ENCODE peak calls at places on chromosome X, in five cellular contexts. One of them, this sample, is unnamed. For H3K4me1, the result is how much of the 10 kb centered on the place peaks cover.

GRCh38 chrX:134671207-134671750 is 13.0 kb upstream of the PLAC1 start:
- DNase-seq in fibroblast of lung: peak
- DNase-seq in HepG2: no peak
- DNase-seq in K562: no peak
- DNase-seq in HCT116: no peak
- DNase-seq in this sample: no peak

GRCh38 chrX:99705696-99706095 is 704.4 kb downstream of the PCDH19 start:
- DNase-seq in fibroblast of lung: no peak
- DNase-seq in K562: no peak
- DNase-seq in HCT116: no peak
- DNase-seq in HepG2: no peak
- DNase-seq in this sample: no peak

GRCh38 chrX:71496476-71496875 is 36.4 kb upstream of the OGT start:
- DNase-seq in K562: no peak
- DNase-seq in HepG2: no peak
- DNase-seq in HCT116: no peak
- DNase-seq in fibroblast of lung: no peak
- DNase-seq in this sample: no peak

GRCh38 chrX:102580891-102581290 is 18.4 kb upstream of the ARMCX5 start:
- DNase-seq in K562: no peak
- DNase-seq in HCT116: no peak
- DNase-seq in HepG2: no peak
- DNase-seq in fibroblast of lung: no peak
- DNase-seq in this sample: no peak

GRCh38 chrX:51917600-51917999 is 24.2 kb downstream of the MAGED1 start:
- DNase-seq in fibroblast of lung: no peak
- DNase-seq in HCT116: no peak
- DNase-seq in K562: no peak
- DNase-seq in HepG2: no peak
- DNase-seq in this sample: no peak

GRCh38 chrX:127112726-127113125 is 293.2 kb downstream of the PRR32 start:
- DNase-seq in fibroblast of lung: no peak
- DNase-seq in HepG2: no peak
- DNase-seq in K562: no peak
- DNase-seq in HCT116: no peak
- DNase-seq in this sample: no peak

GRCh38 chrX:133698298-133698697 is 283.0 kb upstream of the GPC4 start:
- DNase-seq in HepG2: no peak
- DNase-seq in fibroblast of lung: peak
- DNase-seq in K562: no peak
- DNase-seq in HCT116: no peak
- DNase-seq in this sample: no peak

GRCh38 chrX:135185795-135186443 is 14.7 kb upstream of the CT55 start:
- DNase-seq in fibroblast of lung: peak
- DNase-seq in HepG2: peak
- DNase-seq in HCT116: peak
- DNase-seq in K562: peak
- DNase-seq in this sample: no peak

GRCh38 chrX:107716045-107716684 is 59.4 kb downstream of the TSC22D3 start:
- DNase-seq in K562: no peak
- DNase-seq in HepG2: no peak
- DNase-seq in HCT116: no peak
- DNase-seq in fibroblast of lung: peak
- DNase-seq in this sample: no peak

GRCh38 chrX:84046403-84046984 is 141.5 kb downstream of the RPS6KA6 start:
- DNase-seq in K562: peak
- DNase-seq in HepG2: peak
- DNase-seq in HCT116: no peak
- DNase-seq in fibroblast of lung: peak
- DNase-seq in this sample: no peak

GRCh38 chrX:43693602-43694406 is 37.7 kb downstream of the MAOA start:
- DNase-seq in fibroblast of lung: peak
- DNase-seq in HCT116: no peak
- DNase-seq in K562: no peak
- DNase-seq in HepG2: peak
- DNase-seq in this sample: peak

GRCh38 chrX:81195712-81196111 is 6.0 kb downstream of the HMGN5 start:
- DNase-seq in K562: peak
- DNase-seq in HCT116: peak
- DNase-seq in fibroblast of lung: peak
- DNase-seq in HepG2: peak
- DNase-seq in this sample: peak

GRCh38 chrX:101682723-101683122 is 23.1 kb upstream of the ARMCX2 start:
- DNase-seq in HCT116: no peak
- DNase-seq in K562: no peak
- DNase-seq in fibroblast of lung: peak
- DNase-seq in HepG2: no peak
- DNase-seq in this sample: no peak

GRCh38 chrX:22039541-22039940 is 7.4 kb downstream of the PHEX start:
- DNase-seq in HCT116: no peak
- DNase-seq in HepG2: no peak
- DNase-seq in fibroblast of lung: no peak
- DNase-seq in K562: no peak
- DNase-seq in this sample: no peak

GRCh38 chrX:153913211-153913610 is 8.7 kb downstream of the AVPR2 start:
- DNase-seq in HepG2: no peak
- DNase-seq in K562: no peak
- DNase-seq in HCT116: no peak
- DNase-seq in fibroblast of lung: no peak
- DNase-seq in this sample: no peak

GRCh38 chrX:7068939-7069367 is 78.6 kb upstream of the STS start:
- DNase-seq in fibroblast of lung: no peak
- DNase-seq in K562: no peak
- DNase-seq in HepG2: no peak
- DNase-seq in HCT116: no peak
- DNase-seq in this sample: no peak

GRCh38 chrX:97405031-97405685 is 521.5 kb downstream of the RPA4 start:
- DNase-seq in K562: no peak
- DNase-seq in HCT116: no peak
- DNase-seq in fibroblast of lung: peak
- DNase-seq in HepG2: no peak
- DNase-seq in this sample: no peak

GRCh38 chrX:140503714-140504351 is 1.0 kb downstream of the SOX3 start:
- DNase-seq in HepG2: no peak
- DNase-seq in HCT116: no peak
- DNase-seq in K562: no peak
- DNase-seq in fibroblast of lung: peak
- DNase-seq in this sample: no peak

GRCh38 chrX:2261838-2262678 is 238.7 kb downstream of the DHRSX start:
- DNase-seq in K562: no peak
- DNase-seq in HepG2: no peak
- DNase-seq in fibroblast of lung: peak
- DNase-seq in HCT116: no peak
- DNase-seq in this sample: no peak

GRCh38 chrX:154750301-154751120 is at the start of gene GAB3:
- DNase-seq in fibroblast of lung: no peak
- DNase-seq in K562: no peak
- DNase-seq in HCT116: no peak
- DNase-seq in HepG2: no peak
- DNase-seq in this sample: no peak

GRCh38 chrX:12814434-12814833 is 23.2 kb downstream of the PRPS2 start:
- DNase-seq in K562: peak
- DNase-seq in fibroblast of lung: peak
- DNase-seq in HCT116: no peak
- DNase-seq in HepG2: peak
- DNase-seq in this sample: peak

GRCh38 chrX:101552714-101553113 is 2.4 kb downstream of the ARMCX1 start:
- DNase-seq in K562: no peak
- DNase-seq in fibroblast of lung: no peak
- DNase-seq in HepG2: no peak
- DNase-seq in HCT116: no peak
- DNase-seq in this sample: no peak

GRCh38 chrX:7788334-7788733 is 54.6 kb upstream of the VCX start:
- DNase-seq in K562: no peak
- DNase-seq in fibroblast of lung: no peak
- DNase-seq in HepG2: no peak
- DNase-seq in HCT116: no peak
- DNase-seq in this sample: no peak

GRCh38 chrX:133726211-133726630 is 259.2 kb downstream of the GPC3 start:
- DNase-seq in fibroblast of lung: peak
- DNase-seq in HepG2: peak
- DNase-seq in HCT116: peak
- DNase-seq in K562: no peak
- DNase-seq in this sample: no peak

GRCh38 chrX:21934414-21934813 is 6.1 kb upstream of the SMS start:
- DNase-seq in HepG2: no peak
- DNase-seq in fibroblast of lung: no peak
- DNase-seq in K562: no peak
- DNase-seq in HCT116: no peak
- DNase-seq in this sample: no peak

GRCh38 chrX:115592997-115593734 is 32.2 kb downstream of the PLS3 start:
- DNase-seq in HCT116: no peak
- DNase-seq in K562: no peak
- DNase-seq in fibroblast of lung: peak
- DNase-seq in HepG2: no peak
- DNase-seq in this sample: no peak

GRCh38 chrX:69203367-69204037 is 38.2 kb upstream of the PJA1 start:
- DNase-seq in fibroblast of lung: no peak
- DNase-seq in K562: no peak
- DNase-seq in HepG2: no peak
- DNase-seq in HCT116: no peak
- DNase-seq in this sample: no peak

DNA sequence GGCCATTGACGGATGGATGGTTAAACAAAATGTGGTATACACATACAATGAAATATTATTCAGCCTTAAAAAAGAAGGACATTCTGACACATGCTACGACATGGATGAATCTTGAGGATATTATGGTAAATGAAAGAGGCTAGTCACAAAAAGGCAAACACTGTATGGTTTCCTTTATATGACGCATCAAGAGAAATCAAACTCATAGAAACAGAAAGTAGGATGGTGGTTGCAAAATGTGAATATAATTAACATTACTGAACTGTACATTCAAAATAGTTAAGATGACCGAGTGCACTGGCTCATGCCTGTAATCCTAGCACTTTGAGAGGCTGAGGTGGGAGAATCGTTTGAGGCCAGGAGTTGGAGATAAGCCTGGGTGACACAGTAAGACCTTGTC is 9.5 kb upstream of the CASK start:
- DNase-seq in HCT116: no peak
- DNase-seq in fibroblast of lung: no peak
- DNase-seq in K562: no peak
- DNase-seq in HepG2: no peak
- DNase-seq in this sample: no peak
- H3K9ac ChIP-seq in HCT116: no peak
- H3K9ac ChIP-seq in fibroblast of lung: no peak
- H3K9ac ChIP-seq in K562: no peak
- H3K9ac ChIP-seq in HepG2: no peak
- H3K9ac ChIP-seq in this sample: no peak

GRCh38 chrX:48606091-48606490 is 8.8 kb downstream of the WDR13 start:
- DNase-seq in K562: peak
- DNase-seq in HCT116: no peak
- DNase-seq in HepG2: no peak
- DNase-seq in fibroblast of lung: no peak
- DNase-seq in this sample: no peak
- TF ChIP-seq CTCF in K562: peak
- TF ChIP-seq CTCF in HCT116: no peak
- TF ChIP-seq CTCF in HepG2: no peak
- TF ChIP-seq CTCF in fibroblast of lung: no peak
- TF ChIP-seq CTCF in this sample: no peak

DNA sequence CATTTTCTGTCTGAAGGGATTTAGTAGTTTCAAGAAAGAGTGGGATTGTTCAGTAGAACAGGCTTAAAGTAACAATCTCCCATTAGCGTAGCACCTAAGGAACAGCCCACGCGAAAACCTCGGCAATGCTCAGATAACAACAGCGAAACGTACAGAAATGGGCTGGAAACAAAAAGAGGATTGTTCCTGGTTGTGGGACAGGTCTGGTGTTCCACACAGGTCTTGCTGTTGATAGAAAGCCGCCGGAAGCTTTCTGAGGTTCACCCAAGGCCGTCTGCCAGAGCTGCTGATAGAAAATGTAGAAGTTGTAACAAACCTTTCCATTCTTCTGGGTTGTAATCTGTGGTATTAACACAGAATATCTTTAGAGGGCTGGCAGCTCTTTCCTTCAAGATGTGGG is 69.4 kb upstream of the CLCN4 start:
- DNase-seq in HCT116: no peak
- DNase-seq in K562: no peak
- DNase-seq in fibroblast of lung: no peak
- DNase-seq in HepG2: no peak
- DNase-seq in this sample: no peak
- H3K4me1 ChIP-seq in HCT116: under half
- H3K4me1 ChIP-seq in K562: under half
- H3K4me1 ChIP-seq in fibroblast of lung: under half
- H3K4me1 ChIP-seq in HepG2: under half
- H3K4me1 ChIP-seq in this sample: under half

DNA sequence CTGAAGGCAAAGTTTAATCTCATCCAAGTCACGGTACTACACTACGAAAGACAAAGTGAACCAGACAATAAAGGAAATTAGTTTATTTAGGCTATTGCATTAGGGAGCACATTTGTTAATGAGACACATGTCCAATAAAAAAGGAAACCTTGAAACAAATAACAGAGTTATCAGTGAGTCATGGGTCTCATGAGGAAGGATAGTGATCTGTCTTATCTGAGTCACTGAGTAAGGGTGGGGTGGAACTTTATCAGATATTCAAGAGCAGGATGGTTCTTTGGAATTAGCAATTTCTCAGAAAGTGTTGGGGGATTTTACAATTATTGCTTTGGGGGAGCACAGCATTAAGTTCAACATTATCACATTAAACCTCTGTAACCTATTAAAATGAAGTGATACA is 188.9 kb upstream of the IL1RAPL1 start:
- DNase-seq in K562: no peak
- DNase-seq in HepG2: no peak
- DNase-seq in fibroblast of lung: no peak
- DNase-seq in HCT116: peak
- DNase-seq in this sample: no peak
- H3K9ac ChIP-seq in K562: no peak
- H3K9ac ChIP-seq in HepG2: no peak
- H3K9ac ChIP-seq in fibroblast of lung: no peak
- H3K9ac ChIP-seq in HCT116: no peak
- H3K9ac ChIP-seq in this sample: no peak

GRCh38 chrX:42289492-42290385 is 366.4 kb upstream of the CASK start:
- DNase-seq in HepG2: no peak
- DNase-seq in K562: no peak
- DNase-seq in fibroblast of lung: no peak
- DNase-seq in HCT116: no peak
- DNase-seq in this sample: no peak

GRCh38 chrX:42290608-42291007 is 367.3 kb upstream of the CASK start:
- DNase-seq in fibroblast of lung: no peak
- DNase-seq in K562: no peak
- DNase-seq in HepG2: peak
- DNase-seq in HCT116: peak
- DNase-seq in this sample: no peak
- TF ChIP-seq CTCF in fibroblast of lung: no peak
- TF ChIP-seq CTCF in K562: no peak
- TF ChIP-seq CTCF in HepG2: peak
- TF ChIP-seq CTCF in HCT116: peak
- TF ChIP-seq CTCF in this sample: no peak

This sample was measured in colonic mucosa.